ENCODE peak calls at places on chromosome 3, in eight cellular contexts. V is endodermal cell, Z is uterus, L is stomach, P is fibroblast of lung, B is mucosa of descending colon, X is colonic mucosa, O is tibial artery. C is an unnamed sample.

GRCh38 chr3:50671331-50671730 is 3.4 kb upstream of the DOCK3 start:
- DNase-seq in V (peak; percentile 28), X (no peak), O (no peak), P (peak; percentile 58), B (no peak), Z (no peak), L (no peak), C (no peak)

GRCh38 chr3:101825904-101826445 is 23.3 kb upstream of the NFKBIZ start:
- DNase-seq in Z (no peak), X (no peak), O (no peak), B (no peak), V (no peak), L (no peak), P (peak; percentile 24), C (no peak)

GRCh38 chr3:7469866-7470265 is 609.0 kb downstream of the GRM7 start:
- DNase-seq in Z (no peak), L (no peak), B (no peak), X (no peak), V (no peak), O (no peak), P (no peak), C (no peak)

GRCh38 chr3:99545941-99546580 is 92.3 kb upstream of the COL8A1 start:
- DNase-seq in X (no peak), B (no peak), L (no peak), Z (no peak), O (no peak), P (peak; percentile 48), V (no peak), C (no peak)

GRCh38 chr3:17481116-17481515 is 261.3 kb downstream of the TBC1D5 start:
- DNase-seq in Z (no peak), B (no peak), X (no peak), O (no peak), P (no peak), L (peak; percentile 91), V (no peak), C (no peak)

GRCh38 chr3:75192065-75192658 is 472.0 kb upstream of the FRG2C start:
- DNase-seq in X (peak; percentile 51), O (no peak), L (peak; percentile 28), P (peak; percentile 49), Z (peak; percentile 19), V (peak; percentile 90), B (no peak), C (peak; percentile 37)

GRCh38 chr3:160038862-160039562 is 50.4 kb downstream of the IL12A start:
- DNase-seq in B (peak; percentile 54), P (no peak), L (peak; percentile 65), X (no peak), Z (no peak), O (peak; percentile 61), V (peak; percentile 79), C (no peak)

GRCh38 chr3:194053136-194053535 is 82.8 kb upstream of the HES1 start:
- DNase-seq in L (no peak), P (no peak), V (no peak), O (no peak), Z (no peak), X (no peak), B (no peak), C (no peak)

GRCh38 chr3:143586565-143586964 is 261.7 kb downstream of the SLC9A9 start:
- DNase-seq in O (no peak), P (no peak), V (no peak), Z (no peak), X (no peak), L (no peak), B (no peak), C (no peak)

GRCh38 chr3:10004960-10005564 is 18.4 kb upstream of the EMC3 start:
- DNase-seq in B (no peak), L (no peak), Z (no peak), V (no peak), O (no peak), P (peak; percentile 26), X (no peak), C (no peak)

GRCh38 chr3:158532099-158532734 is 38.8 kb upstream of the MLF1 start:
- DNase-seq in Z (no peak), V (peak; percentile 50), P (peak; percentile 80), L (no peak), X (no peak), O (no peak), B (no peak), C (no peak)

GRCh38 chr3:3038201-3038991 is 71.8 kb downstream of the IL5RA start:
- DNase-seq in P (no peak), X (no peak), L (no peak), B (no peak), Z (peak; percentile 24), V (peak; percentile 68), O (no peak), C (no peak)

GRCh38 chr3:72035606-72036005 is 250.7 kb upstream of the PROK2 start:
- DNase-seq in L (no peak), P (no peak), V (no peak), X (no peak), O (no peak), Z (no peak), B (no peak), C (no peak)

GRCh38 chr3:62439176-62439813 is 65.9 kb upstream of the FEZF2 start:
- DNase-seq in P (no peak), L (no peak), X (no peak), O (no peak), V (no peak), B (no peak), Z (no peak), C (no peak)

GRCh38 chr3:185824051-185824466 is 783 bp downstream of the IGF2BP2 start:
- DNase-seq in B (peak; percentile 59), O (peak; percentile 64), X (peak; percentile 43), P (no peak), V (peak; percentile 80), L (peak; percentile 27), Z (peak; percentile 27), C (no peak)

GRCh38 chr3:193662757-193663322 is 69.8 kb downstream of the OPA1 start:
- DNase-seq in X (no peak), P (peak; percentile 31), B (no peak), L (no peak), O (no peak), V (no peak), Z (no peak), C (no peak)

GRCh38 chr3:132255041-132255745 is 62.0 kb upstream of the ACP3 start:
- DNase-seq in V (no peak), B (no peak), X (no peak), L (no peak), O (no peak), P (peak; percentile 75), Z (no peak), C (no peak)

GRCh38 chr3:179720196-179720595 is 67.4 kb downstream of the USP13 start:
- DNase-seq in V (no peak), P (no peak), Z (no peak), O (no peak), L (no peak), X (no peak), B (no peak), C (no peak)

GRCh38 chr3:53226142-53226840 is 29.5 kb downstream of the TKT start:
- DNase-seq in B (no peak), O (peak; percentile 44), P (no peak), V (no peak), Z (no peak), L (no peak), X (no peak), C (no peak)

GRCh38 chr3:34376691-34377090 is 578.3 kb downstream of the PDCD6IP start:
- DNase-seq in Z (no peak), V (no peak), B (no peak), L (no peak), O (no peak), X (no peak), P (no peak), C (no peak)

GRCh38 chr3:24351779-24352469 is 142.7 kb downstream of the THRB start:
- DNase-seq in B (no peak), Z (peak; percentile 81), V (no peak), L (peak; percentile 69), O (peak; percentile 75), P (peak; percentile 76), X (peak; percentile 40), C (no peak)

GRCh38 chr3:129561619-129562248 is 18.8 kb downstream of the H1-8 start:
- DNase-seq in X (no peak), O (no peak), Z (no peak), L (no peak), P (no peak), B (peak; percentile 19), V (no peak), C (no peak)
- H3K36me3 ChIP-seq in X (no peaks in the 10 kb centered on the region), O (peaks cover 18% of the 10 kb centered on the region), Z (no peaks in the 10 kb centered on the region), L (peaks cover 28% of the 10 kb centered on the region), P (peaks cover 36% of the 10 kb centered on the region), B (no peaks in the 10 kb centered on the region), V (no peaks in the 10 kb centered on the region), C (peaks cover 4% of the 10 kb centered on the region)

DNA sequence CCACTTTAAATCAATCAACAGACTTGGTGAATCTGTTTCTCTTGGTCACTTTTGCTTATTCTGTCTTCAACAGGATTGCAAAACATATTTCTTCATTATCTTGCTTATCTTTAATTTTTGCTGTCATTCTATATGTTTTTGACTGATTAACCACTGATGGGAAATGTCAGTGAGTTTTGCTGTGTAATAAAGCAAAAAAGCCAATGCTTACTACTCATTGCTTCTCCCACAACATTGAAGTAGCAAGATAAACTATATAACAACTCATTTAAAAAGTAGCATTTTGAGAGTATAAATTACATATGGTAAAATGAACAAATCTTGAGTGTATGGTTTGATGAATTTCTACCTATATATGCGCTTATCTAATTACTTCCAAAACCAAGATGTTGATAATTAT is 892 bp downstream of the CD200R1L start:
- DNase-seq in Z (no peak), P (no peak), O (no peak), V (no peak), B (no peak), X (no peak), L (no peak), C (no peak)
- H3K9me3 ChIP-seq in Z (no peaks in the 10 kb centered on the region), P (no peaks in the 10 kb centered on the region), O (no peaks in the 10 kb centered on the region), V (peaks cover 13% of the 10 kb centered on the region), B (no peaks in the 10 kb centered on the region), X (no peaks in the 10 kb centered on the region), L (no peaks in the 10 kb centered on the region), C (no peaks in the 10 kb centered on the region)

GRCh38 chr3:134326760-134327593 is 47.3 kb downstream of the AMOTL2 start:
- DNase-seq in V (peak; percentile 92), X (no peak), Z (peak; percentile 81), L (no peak), P (peak; percentile 92), B (peak; percentile 38), O (peak; percentile 88), C (peak; percentile 73)

GRCh38 chr3:134325106-134325705 is 49.0 kb downstream of the AMOTL2 start:
- DNase-seq in L (no peak), Z (no peak), X (no peak), B (no peak), O (no peak), P (no peak), V (peak; percentile 52), C (no peak)

GRCh38 chr3:134327594-134327975 is 46.7 kb downstream of the AMOTL2 start:
- DNase-seq in O (no peak), L (no peak), V (peak; percentile 55), X (no peak), P (peak; percentile 49), Z (peak; percentile 43), B (no peak), C (no peak)

GRCh38 chr3:134325722-134326121 is 48.5 kb downstream of the AMOTL2 start:
- DNase-seq in P (no peak), L (peak; percentile 67), V (no peak), X (no peak), B (peak; percentile 41), Z (no peak), O (no peak), C (no peak)

GRCh38 chr3:134326126-134326525 is 48.1 kb downstream of the AMOTL2 start:
- DNase-seq in O (no peak), P (no peak), X (no peak), V (peak; percentile 71), Z (no peak), B (no peak), L (no peak), C (no peak)
- H3K4me1 ChIP-seq in O (peaks cover 68% of the 10 kb centered on the region), P (peaks cover 40% of the 10 kb centered on the region), X (no peaks in the 10 kb centered on the region), V (peaks cover 21% of the 10 kb centered on the region), Z (peaks cover 17% of the 10 kb centered on the region), B (no peaks in the 10 kb centered on the region), L (peaks cover 25% of the 10 kb centered on the region), C (peaks cover 11% of the 10 kb centered on the region)

GRCh38 chr3:12392101-12392878 is 92.0 kb upstream of the TSEN2 start:
- DNase-seq in Z (peak; percentile 23), L (no peak), P (peak; percentile 40), B (no peak), V (no peak), O (no peak), X (no peak), C (no peak)
- H3K36me3 ChIP-seq in Z (no peaks in the 10 kb centered on the region), L (no peaks in the 10 kb centered on the region), P (no peaks in the 10 kb centered on the region), B (no peaks in the 10 kb centered on the region), V (no peaks in the 10 kb centered on the region), O (no peaks in the 10 kb centered on the region), X (no peaks in the 10 kb centered on the region), C (no peaks in the 10 kb centered on the region)

C was measured in iPS DF 6.9.